ENCODE peak calls at places on chromosomes 11 and 22, in nine cellular contexts. O is naive thymus-derived CD4-positive, alpha-beta T cell; M is stomach; B is SK-N-SH; H is endodermal cell; E is substantia nigra; C is tibial nerve; J is H1; S is cardiac muscle cell. W is an unnamed sample.

GRCh38 chr11:86587559-86588193 is 84.7 kb downstream of the ME3 start:
- DNase-seq in O (no peak), M (no peak), B (no peak), H (no peak), E (no peak), C (no peak), J (no peak), S (no peak), W (no peak)

GRCh38 chr11:45737056-45737455 is 67.9 kb upstream of the SLC35C1 start:
- DNase-seq in O (no peak), M (no peak), B (no peak), H (no peak), E (no peak), C (no peak), J (no peak), S (peak; percentile 34), W (no peak)

GRCh38 chr11:121455115-121455514 is 2.3 kb upstream of the SORL1-AS1 start:
- DNase-seq in O (no peak), M (no peak), B (no peak), H (no peak), E (no peak), C (no peak), J (no peak), S (no peak), W (no peak)

GRCh38 chr11:59679347-59679746 is 10.5 kb upstream of the PATL1 start:
- DNase-seq in O (no peak), M (no peak), B (no peak), H (no peak), E (no peak), C (no peak), J (no peak), S (no peak), W (no peak)

GRCh38 chr11:82012276-82012675 is 721.4 kb downstream of the FAM181B start:
- DNase-seq in O (no peak), M (no peak), B (no peak), H (no peak), E (no peak), C (no peak), J (no peak), S (no peak), W (no peak)

GRCh38 chr22:30433773-30434172 is 8.2 kb downstream of the MTFP1 start:
- DNase-seq in O (no peak), M (no peak), B (no peak), H (no peak), E (no peak), C (no peak), J (no peak), S (no peak), W (no peak)

GRCh38 chr11:46977038-46977818 is 40.7 kb downstream of the CSTPP1 start:
- DNase-seq in O (no peak), M (no peak), B (no peak), H (peak; percentile 80), E (no peak), C (no peak), J (no peak), S (peak; percentile 27), W (no peak)

GRCh38 chr11:80841716-80842115 is 1400.9 kb upstream of the TENM4 start:
- DNase-seq in O (no peak), M (no peak), B (no peak), H (no peak), E (no peak), C (no peak), J (no peak), S (peak; percentile 68), W (no peak)

GRCh38 chr11:48006301-48006992 is 26.1 kb downstream of the PTPRJ start:
- DNase-seq in O (no peak), M (no peak), B (no peak), H (no peak), E (no peak), C (no peak), J (no peak), S (peak; percentile 68), W (no peak)
- H3K27ac ChIP-seq in O (peak overlapping the region; percentile 71), M (peak overlapping the region; percentile 61), B (no peak overlapping the region), H (no peak overlapping the region), E (no peak overlapping the region), C (peak overlapping the region; percentile 1), J (no peak overlapping the region), S (peak overlapping the region; percentile 76), W (no peak overlapping the region)

GRCh38 chr11:17987826-17988225 is 25.0 kb downstream of the SERGEF start:
- DNase-seq in O (no peak), M (no peak), B (no peak), H (no peak), E (no peak), C (no peak), J (no peak), S (no peak), W (no peak)

GRCh38 chr11:17986007-17986710 is 26.7 kb downstream of the SERGEF start:
- DNase-seq in O (no peak), M (no peak), B (no peak), H (no peak), E (no peak), C (peak; percentile 12), J (no peak), S (peak; percentile 80), W (no peak)

GRCh38 chr11:17986711-17987220 is 26.1 kb downstream of the SERGEF start:
- DNase-seq in O (no peak), M (no peak), B (no peak), H (no peak), E (no peak), C (no peak), J (no peak), S (no peak), W (no peak)

GRCh38 chr11:17983569-17983968 is 29.3 kb downstream of the SERGEF start:
- DNase-seq in O (no peak), M (no peak), B (no peak), H (no peak), E (no peak), C (no peak), J (no peak), S (no peak), W (no peak)

GRCh38 chr11:17985517-17985916 is 27.3 kb downstream of the SERGEF start:
- DNase-seq in O (no peak), M (peak; percentile 37), B (no peak), H (no peak), E (no peak), C (no peak), J (no peak), S (peak; percentile 41), W (no peak)
- H3K27ac ChIP-seq in O (no peak overlapping the region), M (peak overlapping the region; percentile 14), B (no peak overlapping the region), H (no peak overlapping the region), E (no peak overlapping the region), C (no peak overlapping the region), J (no peak overlapping the region), S (no peak overlapping the region), W (no peak overlapping the region)

GRCh38 chr22:19169947-19170318 is 8.6 kb downstream of the SLC25A1 start:
- DNase-seq in O (no peak), M (no peak), B (no peak), H (peak; percentile 55), E (no peak), C (no peak), J (no peak), S (no peak), W (no peak)

GRCh38 chr22:19174106-19175025 is 4.2 kb downstream of the SLC25A1 start:
- DNase-seq in O (no peak), M (no peak), B (no peak), H (peak; percentile 70), E (no peak), C (no peak), J (peak; percentile 64), S (peak; percentile 85), W (peak; percentile 67)

GRCh38 chr22:19175026-19175601 is 3.4 kb downstream of the SLC25A1 start:
- DNase-seq in O (no peak), M (no peak), B (no peak), H (no peak), E (no peak), C (no peak), J (no peak), S (no peak), W (no peak)

GRCh38 chr22:19173047-19174035 is 5.2 kb downstream of the SLC25A1 start:
- DNase-seq in O (no peak), M (no peak), B (no peak), H (no peak), E (no peak), C (no peak), J (no peak), S (no peak), W (no peak)

DNA sequence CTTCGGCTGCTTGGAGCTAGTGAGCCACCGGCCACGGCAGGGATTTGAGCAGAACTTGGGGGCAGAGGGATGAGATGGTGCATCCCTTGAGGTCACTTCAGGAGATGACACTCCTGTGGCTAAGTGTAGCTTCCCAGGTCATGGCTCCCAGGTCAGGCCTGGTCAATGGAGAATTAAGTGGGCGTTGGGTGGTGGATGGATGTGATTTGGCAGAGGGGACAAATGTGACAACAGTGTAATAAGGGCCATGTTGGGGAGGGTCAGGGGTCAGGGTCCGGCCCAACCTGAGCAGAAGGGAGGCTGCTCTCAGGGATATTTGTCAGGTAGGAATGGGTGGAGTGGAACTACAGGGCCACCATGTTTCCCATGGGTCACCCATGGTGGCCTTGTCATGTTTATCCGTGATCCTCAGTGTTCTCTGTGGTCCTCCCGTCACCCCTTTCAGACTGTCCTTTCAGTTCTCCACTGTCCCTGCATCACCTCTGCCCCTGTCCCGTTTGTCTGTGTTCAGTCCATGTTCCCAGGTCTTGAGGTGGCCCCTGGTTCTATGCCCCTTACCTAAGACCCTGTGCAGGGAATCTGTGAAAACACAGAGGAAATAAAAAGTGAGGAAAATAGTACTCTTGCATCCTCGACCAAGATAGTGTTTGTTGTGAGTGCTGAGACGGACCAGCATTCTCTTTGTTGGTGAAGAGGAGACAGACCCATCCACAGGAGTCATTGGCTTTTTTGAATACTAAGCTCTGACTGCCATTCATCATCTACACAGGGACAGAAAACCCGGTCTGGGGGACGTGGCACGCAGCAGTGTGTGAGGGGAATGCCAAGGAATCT is 6.1 kb downstream of the SLC25A1 start:
- DNase-seq in O (no peak), M (no peak), B (no peak), H (no peak), E (no peak), C (no peak), J (no peak), S (no peak), W (no peak)
- H3K27ac ChIP-seq in O (peak overlapping the region; percentile 98), M (peak overlapping the region; percentile 94), B (peak overlapping the region; percentile 56), H (no peak overlapping the region), E (peak overlapping the region; percentile 87), C (peak overlapping the region; percentile 91), J (peak overlapping the region; percentile 92), S (peak overlapping the region; percentile 91), W (peak overlapping the region; percentile 93)

GRCh38 chr11:78027759-78028158 is 4.7 kb upstream of the KCTD14 start:
- DNase-seq in O (no peak), M (no peak), B (no peak), H (no peak), E (no peak), C (no peak), J (no peak), S (no peak), W (no peak)

GRCh38 chr11:78031629-78032028 is 8.6 kb upstream of the KCTD14 start:
- DNase-seq in O (no peak), M (no peak), B (no peak), H (no peak), E (no peak), C (no peak), J (no peak), S (no peak), W (no peak)

GRCh38 chr11:78033040-78033439 is 10.0 kb upstream of the KCTD14 start:
- DNase-seq in O (no peak), M (no peak), B (no peak), H (no peak), E (no peak), C (no peak), J (no peak), S (no peak), W (no peak)

GRCh38 chr11:78032090-78032489 is 9.0 kb upstream of the KCTD14 start:
- DNase-seq in O (no peak), M (peak; percentile 72), B (peak; percentile 42), H (no peak), E (no peak), C (no peak), J (no peak), S (peak; percentile 63), W (no peak)

DNA sequence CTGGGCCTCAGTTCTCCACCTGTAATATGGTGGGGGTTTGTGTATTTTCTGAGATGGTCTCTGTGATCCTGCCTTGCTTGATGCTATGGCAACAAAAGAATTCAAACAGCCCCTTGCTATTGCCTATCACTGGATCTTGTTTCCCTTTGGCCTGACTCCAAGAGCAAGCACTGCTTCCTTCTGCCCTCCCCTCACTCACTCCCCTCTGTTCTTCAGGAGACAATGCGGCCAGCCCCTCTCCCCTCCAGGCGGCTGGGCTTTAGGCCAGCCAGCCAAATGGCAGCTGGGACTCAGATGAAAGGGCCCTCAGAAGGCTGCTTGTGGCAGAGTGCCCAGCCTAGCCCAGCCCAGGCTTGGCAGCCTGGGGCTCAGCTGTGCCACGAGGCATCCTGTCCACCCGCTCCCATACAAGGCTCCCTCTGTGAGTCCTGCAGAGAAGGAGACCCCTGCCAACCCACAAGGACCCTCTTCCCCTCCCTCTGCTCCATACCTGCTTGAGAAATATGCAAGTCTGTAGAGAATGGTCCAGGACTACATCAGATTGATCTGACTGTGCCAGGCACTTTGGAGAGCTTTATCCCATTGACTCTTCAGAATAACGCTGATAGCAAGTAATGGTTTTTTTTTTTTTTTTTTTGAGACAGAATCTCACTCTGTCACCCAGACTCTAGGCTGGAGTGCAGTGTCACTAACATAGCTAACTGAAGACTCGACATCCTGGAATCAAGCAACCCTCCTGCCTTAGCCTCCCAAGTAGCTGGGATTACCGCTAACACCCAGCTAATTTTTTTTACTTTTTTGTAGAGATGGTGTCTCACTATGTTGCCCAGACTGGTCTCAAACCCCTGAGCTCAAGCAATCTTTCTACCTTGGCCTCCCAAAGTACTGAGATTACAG is 7.6 kb upstream of the KCTD14 start:
- DNase-seq in O (no peak), M (peak; percentile 89), B (peak; percentile 91), H (peak; percentile 59), E (peak; percentile 45), C (peak; percentile 9), J (no peak), S (peak; percentile 87), W (no peak)
- H3K27ac ChIP-seq in O (no peak overlapping the region), M (peak overlapping the region; percentile 3), B (peak overlapping the region; percentile 90), H (peak overlapping the region; percentile 66), E (peak overlapping the region; percentile 73), C (no peak overlapping the region), J (no peak overlapping the region), S (peak overlapping the region; percentile 21), W (no peak overlapping the region)

W was measured in HL-60.